ENCODE peak calls at places on chromosomes 3 and 15, in seven cellular contexts. One of them, this sample, is unnamed.

GRCh38 chr3:181932039-181932438 is 220.3 kb downstream of the SOX2 start:
- DNase-seq in activated naive CD8-positive, alpha-beta T cell treated with anti-CD3 and anti-CD28 coated beads for 36 hours: no peak
- DNase-seq in cardiac fibroblast: no peak
- DNase-seq in activated T-helper 1 cell treated with Interleukin-2 at 50 U/mL for 16 hours: no peak
- DNase-seq in AG04449: no peak
- DNase-seq in AG20443: no peak
- DNase-seq in SHP77 treated with DMSO at 0.1 percent for 48 hours: no peak
- DNase-seq in this sample: no peak

GRCh38 chr3:169454823-169455222 is 208.7 kb downstream of the MECOM start:
- DNase-seq in AG04449: no peak
- DNase-seq in activated naive CD8-positive, alpha-beta T cell treated with anti-CD3 and anti-CD28 coated beads for 36 hours: no peak
- DNase-seq in activated T-helper 1 cell treated with Interleukin-2 at 50 U/mL for 16 hours: no peak
- DNase-seq in cardiac fibroblast: peak
- DNase-seq in SHP77 treated with DMSO at 0.1 percent for 48 hours: no peak
- DNase-seq in AG20443: peak
- DNase-seq in this sample: no peak

GRCh38 chr3:42115223-42115622 is 24.1 kb downstream of the TRAK1 start:
- DNase-seq in activated T-helper 1 cell treated with Interleukin-2 at 50 U/mL for 16 hours: no peak
- DNase-seq in AG04449: no peak
- DNase-seq in activated naive CD8-positive, alpha-beta T cell treated with anti-CD3 and anti-CD28 coated beads for 36 hours: no peak
- DNase-seq in AG20443: no peak
- DNase-seq in cardiac fibroblast: no peak
- DNase-seq in SHP77 treated with DMSO at 0.1 percent for 48 hours: no peak
- DNase-seq in this sample: no peak

GRCh38 chr3:150721285-150722130 is 17.8 kb upstream of the ERICH6 start:
- DNase-seq in AG04449: no peak
- DNase-seq in SHP77 treated with DMSO at 0.1 percent for 48 hours: peak
- DNase-seq in activated naive CD8-positive, alpha-beta T cell treated with anti-CD3 and anti-CD28 coated beads for 36 hours: no peak
- DNase-seq in activated T-helper 1 cell treated with Interleukin-2 at 50 U/mL for 16 hours: no peak
- DNase-seq in AG20443: peak
- DNase-seq in cardiac fibroblast: peak
- DNase-seq in this sample: no peak

GRCh38 chr3:25542571-25543039 is 114.5 kb downstream of the RARB start:
- DNase-seq in AG04449: no peak
- DNase-seq in activated T-helper 1 cell treated with Interleukin-2 at 50 U/mL for 16 hours: no peak
- DNase-seq in SHP77 treated with DMSO at 0.1 percent for 48 hours: no peak
- DNase-seq in cardiac fibroblast: peak
- DNase-seq in AG20443: no peak
- DNase-seq in activated naive CD8-positive, alpha-beta T cell treated with anti-CD3 and anti-CD28 coated beads for 36 hours: no peak
- DNase-seq in this sample: no peak

GRCh38 chr3:10627884-10628572 is 122.6 kb upstream of the ATP2B2 start:
- DNase-seq in AG20443: no peak
- DNase-seq in activated T-helper 1 cell treated with Interleukin-2 at 50 U/mL for 16 hours: no peak
- DNase-seq in activated naive CD8-positive, alpha-beta T cell treated with anti-CD3 and anti-CD28 coated beads for 36 hours: no peak
- DNase-seq in SHP77 treated with DMSO at 0.1 percent for 48 hours: no peak
- DNase-seq in AG04449: no peak
- DNase-seq in cardiac fibroblast: no peak
- DNase-seq in this sample: no peak

GRCh38 chr15:76175442-76175841 is 115.7 kb downstream of the TMEM266 start:
- DNase-seq in SHP77 treated with DMSO at 0.1 percent for 48 hours: no peak
- DNase-seq in AG04449: no peak
- DNase-seq in activated naive CD8-positive, alpha-beta T cell treated with anti-CD3 and anti-CD28 coated beads for 36 hours: no peak
- DNase-seq in cardiac fibroblast: no peak
- DNase-seq in activated T-helper 1 cell treated with Interleukin-2 at 50 U/mL for 16 hours: no peak
- DNase-seq in AG20443: no peak
- DNase-seq in this sample: no peak

GRCh38 chr3:46612324-46612723 is at the start of gene FAM240A:
- DNase-seq in SHP77 treated with DMSO at 0.1 percent for 48 hours: no peak
- DNase-seq in activated T-helper 1 cell treated with Interleukin-2 at 50 U/mL for 16 hours: no peak
- DNase-seq in activated naive CD8-positive, alpha-beta T cell treated with anti-CD3 and anti-CD28 coated beads for 36 hours: no peak
- DNase-seq in AG04449: no peak
- DNase-seq in AG20443: peak
- DNase-seq in cardiac fibroblast: no peak
- DNase-seq in this sample: no peak

GRCh38 chr15:52689562-52689961 is 10.4 kb upstream of the ATOSA start:
- DNase-seq in activated T-helper 1 cell treated with Interleukin-2 at 50 U/mL for 16 hours: no peak
- DNase-seq in SHP77 treated with DMSO at 0.1 percent for 48 hours: no peak
- DNase-seq in activated naive CD8-positive, alpha-beta T cell treated with anti-CD3 and anti-CD28 coated beads for 36 hours: no peak
- DNase-seq in cardiac fibroblast: no peak
- DNase-seq in AG20443: no peak
- DNase-seq in AG04449: no peak
- DNase-seq in this sample: no peak

GRCh38 chr15:43274136-43274535 is 7.4 kb upstream of the TGM5 start:
- DNase-seq in activated T-helper 1 cell treated with Interleukin-2 at 50 U/mL for 16 hours: no peak
- DNase-seq in SHP77 treated with DMSO at 0.1 percent for 48 hours: no peak
- DNase-seq in activated naive CD8-positive, alpha-beta T cell treated with anti-CD3 and anti-CD28 coated beads for 36 hours: no peak
- DNase-seq in cardiac fibroblast: peak
- DNase-seq in AG20443: no peak
- DNase-seq in AG04449: no peak
- DNase-seq in this sample: no peak

GRCh38 chr3:143970773-143971366 is 753 bp upstream of the DIPK2A start:
- DNase-seq in activated naive CD8-positive, alpha-beta T cell treated with anti-CD3 and anti-CD28 coated beads for 36 hours: peak
- DNase-seq in AG20443: peak
- DNase-seq in cardiac fibroblast: peak
- DNase-seq in AG04449: no peak
- DNase-seq in activated T-helper 1 cell treated with Interleukin-2 at 50 U/mL for 16 hours: peak
- DNase-seq in SHP77 treated with DMSO at 0.1 percent for 48 hours: no peak
- DNase-seq in this sample: no peak

GRCh38 chr15:70111203-70112017 is 13.7 kb upstream of the TLE3 start:
- DNase-seq in activated naive CD8-positive, alpha-beta T cell treated with anti-CD3 and anti-CD28 coated beads for 36 hours: no peak
- DNase-seq in AG04449: no peak
- DNase-seq in SHP77 treated with DMSO at 0.1 percent for 48 hours: peak
- DNase-seq in activated T-helper 1 cell treated with Interleukin-2 at 50 U/mL for 16 hours: no peak
- DNase-seq in cardiac fibroblast: peak
- DNase-seq in AG20443: peak
- DNase-seq in this sample: peak

This sample was measured in C1 segment of cervical spinal cord.